ENCODE peak calls at places on chromosomes 2 and 18, in four cellular contexts. One of them, this sample, is unnamed.

GRCh38 chr18:61471832-61472406 is 138.7 kb downstream of the CDH20 start:
- DNase-seq in non-pigmented ciliary epithelial cell: no peak
- DNase-seq in activated T-cell treated with anti-CD3 and anti-CD28 coated beads, Interleukin-2, amount 50 U/mL, for 48 hours: no peak
- DNase-seq in A172: no peak
- DNase-seq in this sample: no peak

GRCh38 chr18:6565336-6566081 is 150.8 kb upstream of the L3MBTL4 start:
- DNase-seq in non-pigmented ciliary epithelial cell: no peak
- DNase-seq in activated T-cell treated with anti-CD3 and anti-CD28 coated beads, Interleukin-2, amount 50 U/mL, for 48 hours: no peak
- DNase-seq in A172: no peak
- DNase-seq in this sample: no peak

GRCh38 chr18:79402209-79402576 is 6.5 kb downstream of the NFATC1 start:
- DNase-seq in non-pigmented ciliary epithelial cell: no peak
- DNase-seq in activated T-cell treated with anti-CD3 and anti-CD28 coated beads, Interleukin-2, amount 50 U/mL, for 48 hours: no peak
- DNase-seq in A172: no peak
- DNase-seq in this sample: peak

GRCh38 chr18:8045890-8046289 is 478.8 kb downstream of the PTPRM start:
- DNase-seq in non-pigmented ciliary epithelial cell: no peak
- DNase-seq in activated T-cell treated with anti-CD3 and anti-CD28 coated beads, Interleukin-2, amount 50 U/mL, for 48 hours: peak
- DNase-seq in A172: no peak
- DNase-seq in this sample: no peak

GRCh38 chr2:42337846-42338566 is 23.0 kb downstream of the COX7A2L start:
- DNase-seq in non-pigmented ciliary epithelial cell: no peak
- DNase-seq in activated T-cell treated with anti-CD3 and anti-CD28 coated beads, Interleukin-2, amount 50 U/mL, for 48 hours: no peak
- DNase-seq in A172: no peak
- DNase-seq in this sample: no peak

GRCh38 chr2:167708998-167709397 is 538.4 kb downstream of the STK39 start:
- DNase-seq in non-pigmented ciliary epithelial cell: no peak
- DNase-seq in activated T-cell treated with anti-CD3 and anti-CD28 coated beads, Interleukin-2, amount 50 U/mL, for 48 hours: no peak
- DNase-seq in A172: no peak
- DNase-seq in this sample: no peak

GRCh38 chr2:158024288-158024898 is 77.3 kb upstream of the UPP2 start:
- DNase-seq in non-pigmented ciliary epithelial cell: no peak
- DNase-seq in activated T-cell treated with anti-CD3 and anti-CD28 coated beads, Interleukin-2, amount 50 U/mL, for 48 hours: peak
- DNase-seq in A172: peak
- DNase-seq in this sample: peak

GRCh38 chr2:175010848-175011254 is 5.7 kb upstream of the CHN1 start:
- DNase-seq in non-pigmented ciliary epithelial cell: no peak
- DNase-seq in activated T-cell treated with anti-CD3 and anti-CD28 coated beads, Interleukin-2, amount 50 U/mL, for 48 hours: no peak
- DNase-seq in A172: no peak
- DNase-seq in this sample: no peak

GRCh38 chr2:218956039-218956438 is 3.4 kb upstream of the CDK5R2 start:
- DNase-seq in non-pigmented ciliary epithelial cell: no peak
- DNase-seq in activated T-cell treated with anti-CD3 and anti-CD28 coated beads, Interleukin-2, amount 50 U/mL, for 48 hours: no peak
- DNase-seq in A172: no peak
- DNase-seq in this sample: no peak

GRCh38 chr2:230905448-230906430 is 19.3 kb downstream of the GPR55 start:
- DNase-seq in non-pigmented ciliary epithelial cell: no peak
- DNase-seq in activated T-cell treated with anti-CD3 and anti-CD28 coated beads, Interleukin-2, amount 50 U/mL, for 48 hours: peak
- DNase-seq in A172: no peak
- DNase-seq in this sample: no peak

GRCh38 chr18:8188196-8188595 is 421.0 kb upstream of the RAB12 start:
- DNase-seq in non-pigmented ciliary epithelial cell: peak
- DNase-seq in activated T-cell treated with anti-CD3 and anti-CD28 coated beads, Interleukin-2, amount 50 U/mL, for 48 hours: no peak
- DNase-seq in A172: peak
- DNase-seq in this sample: no peak

GRCh38 chr2:113278812-113279139 is at the start of gene PAX8:
- DNase-seq in non-pigmented ciliary epithelial cell: no peak
- DNase-seq in activated T-cell treated with anti-CD3 and anti-CD28 coated beads, Interleukin-2, amount 50 U/mL, for 48 hours: no peak
- DNase-seq in A172: no peak
- DNase-seq in this sample: no peak

GRCh38 chr2:241558532-241559488 is at the start of gene BOK:
- DNase-seq in non-pigmented ciliary epithelial cell: no peak
- DNase-seq in activated T-cell treated with anti-CD3 and anti-CD28 coated beads, Interleukin-2, amount 50 U/mL, for 48 hours: peak
- DNase-seq in A172: no peak
- DNase-seq in this sample: peak

GRCh38 chr2:170122883-170123547 is 54.9 kb upstream of the MYO3B start:
- DNase-seq in non-pigmented ciliary epithelial cell: no peak
- DNase-seq in activated T-cell treated with anti-CD3 and anti-CD28 coated beads, Interleukin-2, amount 50 U/mL, for 48 hours: no peak
- DNase-seq in A172: peak
- DNase-seq in this sample: no peak

GRCh38 chr2:4139711-4140110 is 436.3 kb downstream of the DCDC2C start:
- DNase-seq in non-pigmented ciliary epithelial cell: no peak
- DNase-seq in activated T-cell treated with anti-CD3 and anti-CD28 coated beads, Interleukin-2, amount 50 U/mL, for 48 hours: no peak
- DNase-seq in A172: no peak
- DNase-seq in this sample: no peak

GRCh38 chr2:84388133-84388532 is 70.9 kb downstream of the SUCLG1 start:
- DNase-seq in non-pigmented ciliary epithelial cell: no peak
- DNase-seq in activated T-cell treated with anti-CD3 and anti-CD28 coated beads, Interleukin-2, amount 50 U/mL, for 48 hours: no peak
- DNase-seq in A172: no peak
- DNase-seq in this sample: no peak

GRCh38 chr2:231709636-231709980 is 1.3 kb downstream of the PTMA start:
- DNase-seq in non-pigmented ciliary epithelial cell: no peak
- DNase-seq in activated T-cell treated with anti-CD3 and anti-CD28 coated beads, Interleukin-2, amount 50 U/mL, for 48 hours: no peak
- DNase-seq in A172: no peak
- DNase-seq in this sample: no peak

GRCh38 chr2:11520092-11520693 is 13.7 kb upstream of the GREB1 start:
- DNase-seq in non-pigmented ciliary epithelial cell: no peak
- DNase-seq in activated T-cell treated with anti-CD3 and anti-CD28 coated beads, Interleukin-2, amount 50 U/mL, for 48 hours: no peak
- DNase-seq in A172: no peak
- DNase-seq in this sample: no peak

GRCh38 chr2:200703132-200703925 is 108.4 kb upstream of the BZW1 start:
- DNase-seq in non-pigmented ciliary epithelial cell: peak
- DNase-seq in activated T-cell treated with anti-CD3 and anti-CD28 coated beads, Interleukin-2, amount 50 U/mL, for 48 hours: peak
- DNase-seq in A172: peak
- DNase-seq in this sample: no peak

GRCh38 chr2:69781321-69782248 is 39.7 kb downstream of the ANXA4 start:
- DNase-seq in non-pigmented ciliary epithelial cell: no peak
- DNase-seq in activated T-cell treated with anti-CD3 and anti-CD28 coated beads, Interleukin-2, amount 50 U/mL, for 48 hours: no peak
- DNase-seq in A172: no peak
- DNase-seq in this sample: no peak

GRCh38 chr2:222024934-222025890 is 273.6 kb downstream of the PAX3 start:
- DNase-seq in non-pigmented ciliary epithelial cell: peak
- DNase-seq in activated T-cell treated with anti-CD3 and anti-CD28 coated beads, Interleukin-2, amount 50 U/mL, for 48 hours: no peak
- DNase-seq in A172: peak
- DNase-seq in this sample: no peak

GRCh38 chr18:79227617-79228016 is 158.4 kb downstream of the ATP9B start:
- DNase-seq in non-pigmented ciliary epithelial cell: no peak
- DNase-seq in activated T-cell treated with anti-CD3 and anti-CD28 coated beads, Interleukin-2, amount 50 U/mL, for 48 hours: no peak
- DNase-seq in A172: no peak
- DNase-seq in this sample: no peak

GRCh38 chr2:120775801-120776589 is 40.3 kb downstream of the GLI2 start:
- DNase-seq in non-pigmented ciliary epithelial cell: no peak
- DNase-seq in activated T-cell treated with anti-CD3 and anti-CD28 coated beads, Interleukin-2, amount 50 U/mL, for 48 hours: no peak
- DNase-seq in A172: no peak
- DNase-seq in this sample: no peak

GRCh38 chr18:48595703-48596218 is 56.9 kb downstream of the CTIF start:
- DNase-seq in non-pigmented ciliary epithelial cell: no peak
- DNase-seq in activated T-cell treated with anti-CD3 and anti-CD28 coated beads, Interleukin-2, amount 50 U/mL, for 48 hours: no peak
- DNase-seq in A172: no peak
- DNase-seq in this sample: no peak

GRCh38 chr18:3492166-3492565 is 42.2 kb downstream of the TGIF1 start:
- DNase-seq in non-pigmented ciliary epithelial cell: no peak
- DNase-seq in activated T-cell treated with anti-CD3 and anti-CD28 coated beads, Interleukin-2, amount 50 U/mL, for 48 hours: no peak
- DNase-seq in A172: no peak
- DNase-seq in this sample: no peak

GRCh38 chr2:47076586-47077441 is 78.3 kb downstream of the STPG4 start:
- DNase-seq in non-pigmented ciliary epithelial cell: peak
- DNase-seq in activated T-cell treated with anti-CD3 and anti-CD28 coated beads, Interleukin-2, amount 50 U/mL, for 48 hours: no peak
- DNase-seq in A172: peak
- DNase-seq in this sample: peak

GRCh38 chr2:239947361-239948045 is 77.6 kb downstream of the NDUFA10 start:
- DNase-seq in non-pigmented ciliary epithelial cell: no peak
- DNase-seq in activated T-cell treated with anti-CD3 and anti-CD28 coated beads, Interleukin-2, amount 50 U/mL, for 48 hours: no peak
- DNase-seq in A172: no peak
- DNase-seq in this sample: peak